ENCODE peak calls at places on chromosomes 13 and 19, in eight cellular contexts. M, W, O, L, P, D, F and B are unnamed samples.

GRCh38 chr13:33787051-33787591 is 30.8 kb upstream of the RFC3 start:
- DNase-seq in O (no peak), L (no peak), M (peak; percentile 8), P (peak; percentile 76), F (no peak), D (no peak), W (no peak), B (peak; percentile 17)

GRCh38 chr19:44700547-44700946 is 1.6 kb downstream of the CEACAM16 start:
- DNase-seq in P (no peak), M (no peak), L (no peak), W (no peak), O (no peak), D (no peak), F (no peak), B (no peak)

GRCh38 chr13:99465454-99465853 is 35.8 kb upstream of the TM9SF2 start:
- DNase-seq in O (no peak), F (no peak), W (no peak), M (no peak), D (no peak), L (no peak), P (no peak), B (no peak)

GRCh38 chr19:1836458-1837221 is 11.6 kb downstream of the REXO1 start:
- DNase-seq in L (no peak), D (no peak), W (no peak), P (peak; percentile 93), O (no peak), M (no peak), F (no peak), B (no peak)

GRCh38 chr13:27034678-27035111 is 136.9 kb downstream of the USP12 start:
- DNase-seq in F (no peak), M (no peak), O (no peak), L (no peak), P (no peak), D (no peak), W (no peak), B (peak; percentile 45)

GRCh38 chr19:47006496-47006895 is 13.1 kb upstream of the NPAS1 start:
- DNase-seq in F (no peak), M (no peak), L (no peak), O (no peak), P (no peak), D (no peak), W (no peak), B (no peak)

GRCh38 chr13:31209172-31209818 is 9.5 kb downstream of the B3GLCT start:
- DNase-seq in L (peak; percentile 43), O (no peak), P (peak; percentile 51), M (no peak), W (no peak), F (peak; percentile 36), D (no peak), B (peak; percentile 73)

GRCh38 chr13:100544866-100545683 is 43.5 kb downstream of the GGACT start:
- DNase-seq in D (peak; percentile 59), F (no peak), O (no peak), P (no peak), W (no peak), M (no peak), L (no peak), B (no peak)

GRCh38 chr19:40055832-40056504 is at the start of gene ZNF780B:
- DNase-seq in F (peak; percentile 47), P (peak; percentile 87), M (peak; percentile 68), W (peak; percentile 71), O (peak; percentile 73), L (peak; percentile 67), D (peak; percentile 70), B (peak; percentile 78)

GRCh38 chr13:50485979-50486935 is 357.2 kb downstream of the DLEU7 start:
- DNase-seq in F (peak; percentile 22), W (no peak), M (no peak), O (no peak), D (no peak), L (peak; percentile 2), P (no peak), B (peak; percentile 26)

GRCh38 chr13:99658266-99658991 is 157.2 kb downstream of the TM9SF2 start:
- DNase-seq in L (peak; percentile 73), F (peak; percentile 25), D (peak; percentile 67), W (peak; percentile 11), O (peak; percentile 31), P (peak; percentile 78), M (peak; percentile 64), B (peak; percentile 57)

GRCh38 chr19:32719611-32720059 is at the start of gene TDRD12:
- DNase-seq in P (no peak), O (no peak), D (no peak), W (no peak), L (no peak), F (no peak), M (no peak), B (no peak)

GRCh38 chr19:50427997-50428425 is 4.7 kb upstream of the MYBPC2 start:
- DNase-seq in D (peak; percentile 97), O (peak; percentile 41), P (peak; percentile 85), W (peak; percentile 22), F (peak; percentile 69), L (peak; percentile 86), M (peak; percentile 30), B (peak; percentile 87)

GRCh38 chr13:24671367-24672117 is 8.7 kb upstream of the ATP12A start:
- DNase-seq in M (no peak), D (peak; percentile 62), P (peak; percentile 42), O (no peak), F (peak; percentile 72), W (no peak), L (peak; percentile 83), B (peak; percentile 83)

GRCh38 chr13:80921556-80921955 is 580.6 kb upstream of the SPRY2 start:
- DNase-seq in M (no peak), W (no peak), F (no peak), O (no peak), P (no peak), D (no peak), L (no peak), B (no peak)

GRCh38 chr19:36139473-36140288 is at the start of gene CAPNS1:
- DNase-seq in M (peak; percentile 82), W (peak; percentile 97), P (peak; percentile 99), F (peak; percentile 93), D (peak; percentile 99), L (peak; percentile 99), O (peak; percentile 83), B (peak; percentile 98)

GRCh38 chr13:44103721-44104490 is 224.2 kb downstream of the LACC1 start:
- DNase-seq in F (no peak), W (no peak), D (no peak), P (no peak), M (no peak), L (no peak), O (no peak), B (no peak)

GRCh38 chr13:28339419-28339818 is 155.5 kb downstream of the FLT1 start:
- DNase-seq in W (no peak), P (no peak), D (no peak), L (no peak), M (no peak), O (no peak), F (peak; percentile 85), B (no peak)

GRCh38 chr19:4061683-4062575 is 4.8 kb downstream of the ZBTB7A start:
- DNase-seq in O (no peak), L (peak; percentile 85), W (no peak), F (no peak), D (no peak), P (no peak), M (no peak), B (no peak)

GRCh38 chr19:18208098-18208951 is 4.5 kb upstream of the RAB3A start:
- DNase-seq in L (no peak), P (peak; percentile 47), W (peak; percentile 34), D (peak; percentile 70), O (peak; percentile 35), F (peak; percentile 94), M (peak; percentile 25), B (peak; percentile 79)

GRCh38 chr13:91270031-91270430 is 77.5 kb upstream of the MIR17HG start:
- DNase-seq in D (no peak), O (no peak), W (no peak), M (no peak), L (no peak), F (no peak), P (peak; percentile 74), B (no peak)

GRCh38 chr19:30873691-30874090 is 475.5 kb downstream of the TSHZ3 start:
- DNase-seq in D (no peak), F (no peak), O (no peak), P (no peak), M (no peak), W (no peak), L (no peak), B (no peak)

GRCh38 chr13:19950374-19950773 is 8.2 kb upstream of the ZMYM2 start:
- DNase-seq in F (no peak), D (no peak), L (no peak), M (no peak), P (no peak), O (no peak), W (no peak), B (no peak)

GRCh38 chr13:23749288-23749880 is 139.8 kb downstream of the MIPEP start:
- DNase-seq in O (no peak), P (no peak), W (no peak), L (no peak), M (no peak), F (no peak), D (no peak), B (no peak)

GRCh38 chr13:66312312-66313087 is 917.6 kb downstream of the PCDH9 start:
- DNase-seq in F (peak; percentile 80), O (no peak), M (no peak), L (peak; percentile 16), W (no peak), P (no peak), D (no peak), B (peak; percentile 2)